ENCODE peak calls at places on chromosomes 13 and 19, in four cellular contexts. E, G, K and B are unnamed samples.

GRCh38 chr19:51097166-51097736 is 11.0 kb downstream of the CTU1 start:
- DNase-seq in E (peak), K (peak), G (peak), B (peak)

GRCh38 chr19:19459099-19459498 is 53.6 kb downstream of the GATAD2A start:
- DNase-seq in E (no peak), G (no peak), K (no peak), B (no peak)

GRCh38 chr13:75749407-75749806 is 113.3 kb downstream of the LMO7 start:
- DNase-seq in K (no peak), E (no peak), G (no peak), B (no peak)

GRCh38 chr13:46168341-46168740 is 13.6 kb downstream of the LCP1 start:
- DNase-seq in K (no peak), E (no peak), G (no peak), B (no peak)

GRCh38 chr19:811007-811434 is 10.7 kb downstream of the PLPPR3 start:
- DNase-seq in E (no peak), K (no peak), G (no peak), B (no peak)

GRCh38 chr13:31747966-31748365 is 8.6 kb downstream of the RXFP2 start:
- DNase-seq in E (no peak), K (no peak), G (no peak), B (no peak)

GRCh38 chr13:49669735-49670309 is 21.5 kb downstream of the EBPL start:
- DNase-seq in G (peak), E (no peak), K (no peak), B (peak)

GRCh38 chr19:5974721-5975387 is 3.1 kb downstream of the RANBP3 start:
- DNase-seq in E (no peak), K (no peak), G (no peak), B (no peak)

GRCh38 chr13:71115301-71115700 is 751.7 kb downstream of the DACH1 start:
- DNase-seq in G (no peak), E (no peak), K (no peak), B (no peak)

GRCh38 chr13:21058361-21058760 is 3.0 kb downstream of the LATS2 start:
- DNase-seq in G (no peak), K (no peak), E (no peak), B (no peak)

GRCh38 chr19:56654151-56654550 is 11.2 kb downstream of the SMIM17 start:
- DNase-seq in G (no peak), E (no peak), K (no peak), B (no peak)

GRCh38 chr19:741506-742131 is 9.3 kb upstream of the MISP start:
- DNase-seq in K (no peak), E (no peak), G (peak), B (no peak)

GRCh38 chr19:29687897-29688728 is 22.9 kb downstream of the PLEKHF1 start:
- DNase-seq in E (no peak), K (no peak), G (no peak), B (no peak)

GRCh38 chr13:33111414-33112110 is 95.3 kb downstream of the KL start:
- DNase-seq in E (no peak), G (no peak), K (no peak), B (no peak)

GRCh38 chr19:10749435-10750384 is 31.8 kb downstream of the DNM2 start:
- DNase-seq in G (no peak), K (no peak), E (peak), B (no peak)

GRCh38 chr13:107203146-107203847 is 635.4 kb upstream of the ARGLU1 start:
- DNase-seq in E (no peak), G (peak), K (no peak), B (peak)

GRCh38 chr13:21218351-21219043 is 42.0 kb downstream of the MRPL57 start:
- DNase-seq in G (no peak), E (no peak), K (no peak), B (no peak)

GRCh38 chr13:27183561-27184147 is 12.0 kb upstream of the USP12 start:
- DNase-seq in G (no peak), K (no peak), E (no peak), B (no peak)

GRCh38 chr19:35030257-35031071 is at the start of gene SCN1B:
- DNase-seq in K (peak), E (no peak), G (peak), B (peak)

GRCh38 chr13:72397265-72397664 is 330.2 kb downstream of the MZT1 start:
- DNase-seq in K (no peak), E (no peak), G (no peak), B (no peak)

GRCh38 chr13:101673360-101674105 is 221.1 kb downstream of the ITGBL1 start:
- DNase-seq in K (no peak), E (no peak), G (no peak), B (no peak)

GRCh38 chr19:13031917-13032623 is 36.8 kb downstream of the NFIX start:
- DNase-seq in G (no peak), K (no peak), E (no peak), B (no peak)

GRCh38 chr19:3983542-3983914 is 1.7 kb downstream of the EEF2 start:
- DNase-seq in K (no peak), G (no peak), E (no peak), B (no peak)

GRCh38 chr19:36421749-36422481 is 3.5 kb upstream of the ZFP82 start:
- DNase-seq in E (no peak), G (no peak), K (no peak), B (no peak)

GRCh38 chr19:51398096-51398704 is 7.8 kb upstream of the C19orf84 start:
- DNase-seq in K (no peak), G (peak), E (no peak), B (no peak)

GRCh38 chr19:28012361-28012760 is 1200.6 kb downstream of the UQCRFS1 start:
- DNase-seq in G (peak), K (no peak), E (no peak), B (no peak)

GRCh38 chr19:36051236-36051635 is 2.8 kb downstream of the THAP8 start:
- DNase-seq in E (no peak), G (peak), K (no peak), B (peak)

GRCh38 chr19:40348961-40349507 is 539 bp downstream of the PLD3 start:
- DNase-seq in E (no peak), K (no peak), G (no peak), B (no peak)

GRCh38 chr19:11421607-11422098 is 2.5 kb upstream of the RGL3 start:
- DNase-seq in G (peak), K (peak), E (peak), B (peak)

GRCh38 chr13:49052801-49053200 is 77.1 kb downstream of the FNDC3A start:
- DNase-seq in G (no peak), E (no peak), K (no peak), B (no peak)

GRCh38 chr19:49475995-49476880 is 2.2 kb downstream of the FLT3LG start:
- DNase-seq in E (no peak), G (peak), K (peak), B (peak)

GRCh38 chr13:113765241-113765910 is 6.3 kb downstream of the TMEM255B start:
- DNase-seq in K (no peak), E (no peak), G (no peak), B (no peak)

GRCh38 chr19:4647676-4648644 is 8.6 kb downstream of the TNFAIP8L1 start:
- DNase-seq in G (no peak), K (no peak), E (no peak), B (peak)

GRCh38 chr19:50703915-50704548 is 15.6 kb downstream of the SHANK1 start:
- DNase-seq in K (no peak), G (peak), E (no peak), B (peak)

GRCh38 chr19:37845932-37846331 is 60.5 kb downstream of the WDR87 start:
- DNase-seq in K (no peak), G (no peak), E (no peak), B (no peak)

GRCh38 chr13:73625562-73626339 is 508.5 kb downstream of the KLF12 start:
- DNase-seq in K (peak), E (no peak), G (no peak), B (no peak)

GRCh38 chr19:58544591-58545285 is 874 bp downstream of the TRIM28 start:
- DNase-seq in G (peak), E (peak), K (peak), B (peak)

GRCh38 chr19:31085125-31085524 is 264.1 kb downstream of the TSHZ3 start:
- DNase-seq in G (no peak), E (no peak), K (no peak), B (no peak)

GRCh38 chr13:97904059-97904458 is 49.4 kb upstream of the IPO5 start:
- DNase-seq in G (no peak), E (no peak), K (no peak), B (no peak)

GRCh38 chr13:87259479-87260083 is 411.6 kb upstream of the SLITRK5 start:
- DNase-seq in G (peak), E (no peak), K (no peak), B (peak)
- TF ChIP-seq CTCF in G (no peak), E (no peak), K (no peak), B (peak)

GRCh38 chr13:99969368-99969933 is 2.1 kb downstream of the ZIC5 start:
- DNase-seq in G (peak), E (no peak), K (no peak), B (no peak)

GRCh38 chr13:99967884-99968520 is 3.6 kb downstream of the ZIC5 start:
- DNase-seq in E (no peak), G (no peak), K (no peak), B (no peak)

GRCh38 chr13:99965329-99966000 is 6.1 kb downstream of the ZIC5 start:
- DNase-seq in G (no peak), E (no peak), K (no peak), B (no peak)

GRCh38 chr13:99968521-99969367 is 2.8 kb downstream of the ZIC5 start:
- DNase-seq in G (peak), K (no peak), E (peak), B (no peak)

GRCh38 chr13:99967498-99967883 is 4.1 kb downstream of the ZIC5 start:
- DNase-seq in G (no peak), K (no peak), E (no peak), B (no peak)
- TF ChIP-seq CTCF in G (no peak), K (no peak), E (no peak), B (no peak)

DNA sequence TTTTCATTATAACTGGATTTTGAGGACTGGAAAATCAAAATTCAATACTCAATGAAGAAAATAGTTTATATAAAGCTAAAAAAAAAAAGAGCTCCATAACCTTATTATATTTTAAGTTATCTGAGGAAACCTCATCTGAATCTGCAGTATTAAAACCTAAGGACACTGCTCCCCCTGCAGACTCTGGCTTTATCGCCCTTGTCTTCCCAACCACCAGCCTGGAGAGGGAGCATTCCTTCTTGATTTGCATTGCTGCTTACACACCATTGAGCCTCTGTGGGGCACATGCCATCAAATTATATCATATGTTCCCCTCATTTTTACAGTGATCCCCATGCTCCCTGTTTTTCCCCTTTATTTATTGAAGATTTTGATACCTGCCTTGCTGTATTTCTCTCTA is 871.4 kb upstream of the GPC6 start:
- DNase-seq in E (no peak), K (no peak), G (peak), B (peak)
- TF ChIP-seq CTCF in E (no peak), K (no peak), G (peak), B (no peak)

GRCh38 chr19:1813197-1813836 is 1.2 kb upstream of the ATP8B3 start:
- DNase-seq in K (no peak), G (no peak), E (no peak), B (no peak)
- TF ChIP-seq CTCF in K (peak), G (peak), E (no peak), B (no peak)

DNA sequence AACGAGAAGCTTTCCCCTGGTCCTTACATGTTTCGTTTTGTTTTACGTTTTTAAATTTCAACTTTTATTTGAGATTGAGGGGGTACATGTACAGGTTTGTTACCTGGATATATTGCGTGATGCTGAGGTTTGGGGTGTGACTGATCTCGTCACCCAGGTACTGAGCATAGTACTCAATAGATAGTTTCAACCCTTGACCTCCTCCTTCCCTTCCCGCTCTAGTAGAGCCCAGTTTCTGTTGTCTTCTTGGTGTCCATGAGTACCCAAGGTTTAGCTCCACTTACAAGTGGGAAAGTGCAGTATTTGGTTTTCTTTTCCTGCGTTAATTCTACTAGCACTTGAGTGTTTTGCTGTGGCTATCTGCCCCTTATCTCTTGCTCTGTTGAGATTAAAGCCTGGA is 47.1 kb downstream of the ARHGEF18 start:
- DNase-seq in G (no peak), K (no peak), E (no peak), B (no peak)
- TF ChIP-seq CTCF in G (no peak), K (no peak), E (no peak), B (no peak)

DNA sequence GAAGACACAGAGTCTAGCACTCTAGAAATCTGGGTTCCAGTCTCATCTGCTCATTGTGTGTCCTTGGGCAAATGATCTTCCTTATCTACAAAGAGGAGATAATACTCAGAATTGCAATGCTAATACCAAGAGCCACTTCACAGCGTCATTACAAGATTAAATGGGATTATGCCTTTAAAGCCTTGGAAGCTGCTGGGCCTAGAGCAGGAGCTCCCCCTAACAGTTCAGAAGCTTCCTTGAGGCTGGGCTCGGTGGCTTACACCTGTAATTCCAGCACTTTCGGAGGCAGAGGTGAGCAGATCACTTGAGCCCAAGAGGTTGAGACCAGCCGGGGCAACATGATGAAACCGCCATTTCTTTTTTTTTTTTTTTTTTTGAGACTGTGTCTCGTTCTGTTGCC is 27.6 kb downstream of the AP2S1 start:
- DNase-seq in E (no peak), K (no peak), G (no peak), B (no peak)
- TF ChIP-seq CTCF in E (no peak), K (no peak), G (no peak), B (no peak)

GRCh38 chr13:92833071-92833470 is 393.5 kb upstream of the GPC6 start:
- DNase-seq in K (no peak), E (no peak), G (no peak), B (no peak)

GRCh38 chr13:92829930-92830329 is 396.7 kb upstream of the GPC6 start:
- DNase-seq in G (no peak), E (no peak), K (no peak), B (no peak)

GRCh38 chr13:92826197-92826596 is 400.4 kb upstream of the GPC6 start:
- DNase-seq in E (no peak), G (no peak), K (no peak), B (no peak)

GRCh38 chr13:92827503-92827902 is 399.1 kb upstream of the GPC6 start:
- DNase-seq in K (no peak), E (no peak), G (no peak), B (no peak)

GRCh38 chr13:92830821-92831220 is 395.8 kb upstream of the GPC6 start:
- DNase-seq in E (no peak), K (no peak), G (no peak), B (no peak)
- TF ChIP-seq CTCF in E (no peak), K (no peak), G (no peak), B (no peak)

GRCh38 chr13:76882431-76882830 is 3.8 kb downstream of the KCTD12 start:
- DNase-seq in G (no peak), K (no peak), E (no peak), B (no peak)

GRCh38 chr13:76886005-76886291 is 257 bp downstream of the KCTD12 start:
- DNase-seq in G (no peak), E (no peak), K (no peak), B (no peak)

GRCh38 chr13:76885203-76886004 is 801 bp downstream of the KCTD12 start:
- DNase-seq in E (peak), K (peak), G (peak), B (peak)

GRCh38 chr13:76884571-76885202 is 1.5 kb downstream of the KCTD12 start:
- DNase-seq in K (no peak), E (no peak), G (peak), B (no peak)

DNA sequence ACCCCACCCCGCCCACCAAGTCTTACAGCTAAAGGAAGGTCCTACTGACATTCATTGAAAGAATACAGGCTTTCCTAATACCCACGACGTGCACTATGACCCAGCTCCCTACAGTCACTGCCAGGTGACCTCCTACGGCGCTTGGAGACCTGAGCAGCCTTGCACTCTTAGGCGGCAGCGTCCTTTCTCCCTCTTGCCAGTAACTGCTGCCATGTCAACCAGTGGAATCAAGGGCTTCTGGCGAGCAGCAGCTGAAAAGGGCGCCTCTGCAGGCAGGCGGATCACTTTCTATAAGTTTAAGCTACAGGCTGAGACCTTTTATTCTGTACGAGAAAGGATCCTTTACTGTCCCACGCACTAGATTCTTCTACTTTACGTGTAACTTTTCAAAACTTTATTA is 2.0 kb downstream of the KCTD12 start:
- DNase-seq in G (peak), E (peak), K (no peak), B (peak)
- TF ChIP-seq CTCF in G (peak), E (peak), K (no peak), B (no peak)

DNA sequence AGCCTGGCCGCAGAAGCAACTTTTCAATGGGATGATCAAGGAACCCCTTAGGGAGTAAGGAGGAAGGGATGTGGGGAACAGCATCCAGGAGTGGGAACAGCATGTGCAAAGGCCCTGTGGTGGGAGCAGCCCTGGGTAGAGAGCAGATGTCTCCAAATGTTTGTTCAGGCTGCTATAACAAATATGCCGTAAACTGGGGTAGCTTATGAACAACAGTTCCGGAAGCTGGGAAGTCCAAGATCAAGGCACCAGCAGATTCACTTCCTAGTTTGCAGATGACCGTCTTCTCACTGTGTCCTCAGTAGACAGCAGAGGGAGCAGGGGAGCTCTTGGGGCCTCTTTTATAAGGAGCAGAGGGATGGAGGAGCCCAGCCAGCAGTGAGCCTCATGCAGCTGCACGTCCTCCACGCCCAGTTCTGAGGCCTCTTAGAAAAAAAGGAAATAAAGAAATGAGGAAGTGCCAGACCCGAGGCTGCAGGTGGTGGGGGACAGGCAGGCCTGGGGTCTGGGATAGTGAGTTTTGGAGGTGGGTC is 4.2 kb upstream of the LRRC25 start:
- DNase-seq in K (no peak), E (peak), G (no peak), B (no peak)
- TF ChIP-seq CTCF in K (no peak), E (no peak), G (peak), B (no peak)

DNA sequence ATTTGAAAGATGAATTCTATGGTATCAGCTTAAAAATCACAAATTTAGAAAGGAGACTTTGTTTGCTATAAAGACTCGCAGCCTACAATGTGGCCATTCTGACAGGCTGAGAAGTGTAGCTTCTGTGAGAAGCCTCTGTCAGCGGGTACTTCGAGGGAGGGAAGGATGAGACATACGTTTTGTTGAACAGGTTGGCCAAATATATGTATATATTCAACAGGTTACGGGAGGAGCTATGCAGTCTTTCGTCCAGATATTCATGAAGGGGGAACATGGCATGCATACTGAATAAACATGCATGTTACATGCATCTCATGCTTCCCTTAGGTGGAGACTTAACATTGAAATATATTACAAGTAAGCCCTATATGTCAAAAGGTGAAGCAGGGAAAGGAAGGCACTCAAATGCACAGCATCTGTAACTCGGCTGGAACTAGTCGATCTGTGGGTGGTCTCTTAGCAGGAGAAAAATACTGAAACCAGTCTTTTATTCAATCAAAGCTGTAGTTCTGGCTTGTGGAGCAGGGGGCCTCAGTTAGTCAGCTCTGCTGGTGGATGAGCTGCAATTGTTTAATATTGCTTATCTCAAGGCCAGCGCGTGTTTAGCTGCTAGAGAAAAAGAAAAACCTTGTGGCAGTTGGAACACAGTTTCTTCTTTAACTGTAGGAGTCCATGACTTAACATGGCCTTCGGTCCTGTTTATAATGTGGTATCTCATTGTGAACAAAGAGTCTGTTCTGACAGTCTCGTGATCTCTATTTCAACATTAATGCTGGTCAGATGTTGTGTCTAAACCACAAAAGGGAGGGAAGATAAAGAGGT is 94.3 kb downstream of the FAM216B start:
- DNase-seq in E (no peak), K (no peak), G (peak), B (peak)
- TF ChIP-seq CTCF in E (no peak), K (no peak), G (peak), B (peak)